ENCODE peak calls at places on chromosomes 13 and 19, in five cellular contexts. B, N, H, D and F are unnamed samples.

GRCh38 chr13:24053505-24054251 is 106.8 kb upstream of the SPATA13 start:
- DNase-seq in B (peak), H (peak), N (peak), D (peak), F (peak)

GRCh38 chr13:75788494-75788991 is 152.4 kb downstream of the LMO7 start:
- DNase-seq in H (peak), N (no peak), B (no peak), D (no peak), F (no peak)

GRCh38 chr19:17052439-17052838 is 22.8 kb downstream of the HAUS8 start:
- DNase-seq in N (peak), D (no peak), H (peak), B (peak), F (no peak)

GRCh38 chr13:27283906-27284523 is 13.4 kb downstream of the RASL11A start:
- DNase-seq in B (peak), N (peak), D (peak), H (peak), F (no peak)

GRCh38 chr19:28468701-28469459 is 744.1 kb downstream of the UQCRFS1 start:
- DNase-seq in B (no peak), H (peak), N (no peak), D (no peak), F (no peak)

GRCh38 chr19:34841780-34842179 is 68.8 kb upstream of the ZNF599 start:
- DNase-seq in B (no peak), H (no peak), D (no peak), N (no peak), F (no peak)

GRCh38 chr13:102038787-102039186 is 363.1 kb downstream of the FGF14 start:
- DNase-seq in D (no peak), B (no peak), N (no peak), H (no peak), F (no peak)

GRCh38 chr19:6061420-6062130 is 48.7 kb downstream of the RFX2 start:
- DNase-seq in B (peak), D (no peak), H (peak), N (no peak), F (no peak)

GRCh38 chr13:91144054-91144453 is 203.4 kb upstream of the MIR17HG start:
- DNase-seq in B (no peak), N (peak), D (no peak), H (no peak), F (no peak)

GRCh38 chr19:18951721-18952281 is 10.8 kb upstream of the HOMER3 start:
- DNase-seq in H (no peak), N (no peak), D (no peak), B (no peak), F (no peak)

GRCh38 chr13:46124531-46124966 is 19.7 kb upstream of the CPB2 start:
- DNase-seq in D (no peak), H (no peak), N (peak), B (no peak), F (no peak)

GRCh38 chr13:42996584-42996983 is 4.5 kb upstream of the EPSTI1 start:
- DNase-seq in B (no peak), N (no peak), H (no peak), D (no peak), F (no peak)

GRCh38 chr19:18657590-18658365 is 20.9 kb downstream of the KLHL26 start:
- DNase-seq in H (no peak), N (no peak), B (no peak), D (no peak), F (no peak)

GRCh38 chr13:94479559-94480095 is at the start of gene DCT:
- DNase-seq in B (no peak), H (no peak), D (no peak), N (no peak), F (no peak)

GRCh38 chr13:102913924-102914628 is 68.2 kb downstream of the ERCC5 start:
- DNase-seq in D (no peak), B (no peak), N (peak), H (peak), F (no peak)

GRCh38 chr13:90253806-90254205 is 1093.7 kb upstream of the MIR17HG start:
- DNase-seq in N (no peak), H (no peak), B (no peak), D (no peak), F (no peak)

GRCh38 chr13:99431927-99432636 is 69.2 kb upstream of the TM9SF2 start:
- DNase-seq in H (no peak), B (no peak), N (no peak), D (no peak), F (no peak)

GRCh38 chr19:55149078-55150003 is at the start of gene TNNT1:
- DNase-seq in D (no peak), H (no peak), B (no peak), N (no peak), F (no peak)

GRCh38 chr19:45404557-45405434 is at the start of gene PPP1R13L:
- DNase-seq in B (peak), N (peak), D (peak), H (peak), F (peak)

GRCh38 chr19:17405250-17406038 is at the start of gene BST2:
- DNase-seq in H (peak), D (peak), B (peak), N (peak), F (peak)

GRCh38 chr19:22882797-22883196 is 50.7 kb downstream of the ZNF723 start:
- DNase-seq in N (peak), D (no peak), B (peak), H (no peak), F (no peak)

GRCh38 chr13:112146073-112146360 is 79.1 kb downstream of the SOX1 start:
- DNase-seq in D (no peak), N (no peak), B (no peak), H (no peak), F (no peak)

GRCh38 chr13:44426461-44426860 is 52.8 kb downstream of the SERP2 start:
- DNase-seq in B (no peak), D (no peak), N (no peak), H (no peak), F (no peak)